ENCODE peak calls at places on chromosome 18, in five cellular contexts. A is foreskin fibroblast, D is K562, Q is fibroblast of lung, Y is fibroblast of the aortic adventitia. K is an unnamed sample.

GRCh38 chr18:27411911-27412310 is 226.8 kb upstream of the CHST9 start:
- DNase-seq in A (no peak), D (no peak), Q (no peak), Y (peak), K (no peak)

GRCh38 chr18:9722691-9723090 is 14.6 kb downstream of the RAB31 start:
- DNase-seq in A (no peak), D (no peak), Q (no peak), Y (no peak), K (peak)

GRCh38 chr18:3966246-3966984 is 488.7 kb downstream of the DLGAP1 start:
- DNase-seq in A (no peak), D (no peak), Q (no peak), Y (peak), K (no peak)

GRCh38 chr18:39453882-39454281 is 1888.3 kb upstream of the CELF4 start:
- DNase-seq in A (no peak), D (no peak), Q (peak), Y (peak), K (no peak)

GRCh38 chr18:9704233-9705118 is 3.6 kb upstream of the RAB31 start:
- DNase-seq in A (no peak), D (no peak), Q (no peak), Y (no peak), K (no peak)

GRCh38 chr18:8260319-8260718 is 348.9 kb upstream of the RAB12 start:
- DNase-seq in A (no peak), D (no peak), Q (no peak), Y (no peak), K (peak)

GRCh38 chr18:9736942-9737813 is 29.1 kb downstream of the RAB31 start:
- DNase-seq in A (peak), D (no peak), Q (no peak), Y (no peak), K (peak)

GRCh38 chr18:24942144-24942543 is 409.8 kb downstream of the ZNF521 start:
- DNase-seq in A (no peak), D (no peak), Q (no peak), Y (no peak), K (no peak)

GRCh38 chr18:70069381-70069780 is 121.7 kb upstream of the CD226 start:
- DNase-seq in A (no peak), D (no peak), Q (no peak), Y (no peak), K (no peak)

GRCh38 chr18:22813648-22814328 is 119.3 kb upstream of the RBBP8 start:
- DNase-seq in A (no peak), D (peak), Q (peak), Y (peak), K (peak)

GRCh38 chr18:26477828-26478466 is 70.4 kb downstream of the KCTD1 start:
- DNase-seq in A (no peak), D (no peak), Q (no peak), Y (no peak), K (no peak)

GRCh38 chr18:13563390-13563805 is 163.0 kb downstream of the FAM210A start:
- DNase-seq in A (no peak), D (no peak), Q (no peak), Y (no peak), K (no peak)

GRCh38 chr18:23563377-23564043 is 22.8 kb downstream of the NPC1 start:
- DNase-seq in A (peak), D (no peak), Q (peak), Y (peak), K (no peak)

GRCh38 chr18:79872852-79873444 is 75.2 kb downstream of the KCNG2 start:
- DNase-seq in A (no peak), D (no peak), Q (no peak), Y (no peak), K (no peak)

GRCh38 chr18:23114171-23114881 is 21.0 kb upstream of the CABLES1 start:
- DNase-seq in A (peak), D (peak), Q (peak), Y (no peak), K (peak)

GRCh38 chr18:12839057-12839525 is 44.9 kb downstream of the PTPN2 start:
- DNase-seq in A (no peak), D (no peak), Q (no peak), Y (no peak), K (no peak)

GRCh38 chr18:62118324-62118723 is 68.5 kb downstream of the PIGN start:
- DNase-seq in A (peak), D (no peak), Q (peak), Y (peak), K (no peak)

GRCh38 chr18:7146067-7146466 is 28.5 kb upstream of the LAMA1 start:
- DNase-seq in A (no peak), D (no peak), Q (no peak), Y (no peak), K (no peak)

GRCh38 chr18:54209471-54210180 is 14.8 kb downstream of the MBD2 start:
- DNase-seq in A (no peak), D (no peak), Q (no peak), Y (peak), K (no peak)

GRCh38 chr18:1392865-1393734 is 488.4 kb downstream of the ADCYAP1 start:
- DNase-seq in A (no peak), D (no peak), Q (no peak), Y (no peak), K (no peak)

GRCh38 chr18:8174758-8175157 is 434.5 kb upstream of the RAB12 start:
- DNase-seq in A (no peak), D (no peak), Q (no peak), Y (no peak), K (no peak)

GRCh38 chr18:6816154-6816553 is 86.6 kb downstream of the ARHGAP28 start:
- DNase-seq in A (no peak), D (no peak), Q (peak), Y (no peak), K (no peak)

GRCh38 chr18:13570216-13570615 is 156.1 kb downstream of the FAM210A start:
- DNase-seq in A (no peak), D (no peak), Q (no peak), Y (no peak), K (no peak)

GRCh38 chr18:42296723-42297122 is 341.7 kb downstream of the PIK3C3 start:
- DNase-seq in A (no peak), D (no peak), Q (no peak), Y (peak), K (no peak)

GRCh38 chr18:28040720-28041119 is 136.2 kb downstream of the CDH2 start:
- DNase-seq in A (no peak), D (no peak), Q (no peak), Y (no peak), K (no peak)

GRCh38 chr18:36889316-36889715 is 60.4 kb downstream of the KIAA1328 start:
- DNase-seq in A (peak), D (no peak), Q (peak), Y (peak), K (no peak)

GRCh38 chr18:21900594-21901352 is 160.2 kb downstream of the MIB1 start:
- DNase-seq in A (no peak), D (no peak), Q (no peak), Y (no peak), K (no peak)

GRCh38 chr18:45551417-45551816 is 63.9 kb upstream of the SLC14A2 start:
- DNase-seq in A (no peak), D (no peak), Q (no peak), Y (no peak), K (no peak)

GRCh38 chr18:25561923-25562322 is 210.0 kb upstream of the ZNF521 start:
- DNase-seq in A (peak), D (peak), Q (peak), Y (peak), K (peak)

GRCh38 chr18:52060612-52061259 is 279.3 kb upstream of the DCC start:
- DNase-seq in A (no peak), D (no peak), Q (no peak), Y (no peak), K (no peak)

GRCh38 chr18:59429608-59430007 is 70.5 kb upstream of the LMAN1 start:
- DNase-seq in A (no peak), D (no peak), Q (no peak), Y (peak), K (no peak)

GRCh38 chr18:46397174-46397573 is 259.8 kb downstream of the LOXHD1 start:
- DNase-seq in A (no peak), D (no peak), Q (no peak), Y (no peak), K (no peak)

GRCh38 chr18:14912967-14913366 is 165.0 kb downstream of the ANKRD30B start:
- DNase-seq in A (no peak), D (no peak), Q (no peak), Y (no peak), K (no peak)

GRCh38 chr18:74963820-74964446 is 245.0 kb downstream of the PTGR3 start:
- DNase-seq in A (no peak), D (peak), Q (peak), Y (peak), K (peak)

DNA sequence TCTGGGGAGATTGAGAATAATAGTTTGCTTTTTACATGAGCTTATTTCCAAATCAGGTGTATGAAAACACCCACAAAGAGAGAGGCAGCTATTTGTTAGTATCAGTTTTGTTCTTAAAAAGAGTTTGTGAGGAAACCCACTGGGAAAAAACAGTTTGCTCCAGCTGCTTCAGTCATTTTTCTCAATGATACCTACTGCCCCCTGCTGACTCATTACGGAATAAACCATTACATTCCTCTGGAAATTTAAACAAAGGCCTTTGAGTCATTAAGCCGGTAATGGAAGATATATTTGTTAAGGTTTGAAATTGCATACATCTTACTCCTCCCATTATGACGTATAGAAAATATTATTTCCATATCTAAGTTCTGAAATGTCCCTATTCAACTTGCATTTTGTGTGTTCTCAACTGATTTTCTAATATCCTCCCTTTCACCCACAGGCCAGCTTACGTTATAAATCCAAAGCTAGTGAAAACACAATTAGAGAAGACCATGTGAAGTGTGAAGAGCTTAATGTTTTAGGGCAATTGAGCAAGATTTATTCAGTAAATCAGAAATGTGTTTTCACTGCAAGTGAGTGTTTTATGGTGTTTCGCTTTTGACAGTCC is 761.6 kb downstream of the DSC3 start:
- DNase-seq in A (peak), D (peak), Q (peak), Y (peak), K (peak)
- TF ChIP-seq CTCF in A (peak), D (peak), Q (peak), Y (peak), K (peak)

GRCh38 chr18:32366586-32367538 is 103.8 kb downstream of the GAREM1 start:
- DNase-seq in A (no peak), D (no peak), Q (peak), Y (peak), K (peak)
- TF ChIP-seq CTCF in A (no peak), D (no peak), Q (no peak), Y (no peak), K (no peak)

GRCh38 chr18:77141401-77142118 is 9.0 kb upstream of the MBP start:
- DNase-seq in A (no peak), D (no peak), Q (no peak), Y (no peak), K (no peak)
- TF ChIP-seq CTCF in A (no peak), D (no peak), Q (no peak), Y (peak), K (peak)

GRCh38 chr18:11651899-11652298 is 37.2 kb upstream of the GNAL start:
- DNase-seq in A (no peak), D (no peak), Q (no peak), Y (no peak), K (no peak)
- TF ChIP-seq CTCF in A (no peak), D (no peak), Q (no peak), Y (no peak), K (no peak)

GRCh38 chr18:43661570-43661969 is 384.3 kb upstream of the SYT4 start:
- DNase-seq in A (peak), D (no peak), Q (peak), Y (peak), K (peak)
- TF ChIP-seq CTCF in A (peak), D (no peak), Q (peak), Y (peak), K (peak)

DNA sequence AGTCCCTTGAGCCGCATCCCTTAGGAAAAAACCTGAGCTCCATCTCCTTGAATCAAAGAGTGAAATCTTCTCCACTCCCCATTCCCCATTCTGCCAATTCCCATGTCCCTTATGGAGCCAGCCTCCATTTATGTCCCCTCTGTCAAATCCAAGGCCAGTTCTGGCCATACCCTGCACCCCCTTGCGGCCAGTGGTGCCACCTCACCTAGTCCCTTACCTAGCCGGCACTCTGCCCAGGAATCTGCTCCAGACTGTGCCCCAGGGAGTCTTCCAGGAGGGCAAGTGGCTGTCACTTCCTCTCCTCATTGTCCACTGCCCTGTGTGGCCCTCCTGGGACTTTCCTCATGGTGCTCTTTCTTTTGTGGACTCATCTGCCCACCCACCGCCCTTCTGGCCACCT is 195.4 kb upstream of the RMP24 start:
- DNase-seq in A (no peak), D (peak), Q (no peak), Y (no peak), K (peak)
- TF ChIP-seq CTCF in A (no peak), D (peak), Q (no peak), Y (no peak), K (no peak)

K was measured in Calu3.